ENCODE peak calls at places on chromosome 6, in four cellular contexts. U is GM20000, S is heart left ventricle, D is left lung. Q is an unnamed sample.

GRCh38 chr6:130796313-130796905 is 30.8 kb upstream of the SMLR1 start:
- DNase-seq in U (no peak), S (no peak), D (no peak), Q (no peak)

GRCh38 chr6:137536104-137536773 is 42.0 kb upstream of the OLIG3 start:
- DNase-seq in U (no peak), S (no peak), D (no peak), Q (no peak)

GRCh38 chr6:67292169-67292568 is 1342.9 kb upstream of the ADGRB3 start:
- DNase-seq in U (no peak), S (no peak), D (no peak), Q (no peak)

GRCh38 chr6:94443701-94444100 is 1024.3 kb upstream of the EPHA7 start:
- DNase-seq in U (no peak), S (no peak), D (no peak), Q (no peak)

GRCh38 chr6:125974214-125974866 is 12.0 kb upstream of the TRMT11 start:
- DNase-seq in U (peak; percentile 44), S (no peak), D (no peak), Q (no peak)

GRCh38 chr6:47737406-47737805 is 39.0 kb downstream of the ADGRF4 start:
- DNase-seq in U (no peak), S (no peak), D (no peak), Q (no peak)

GRCh38 chr6:35521235-35521634 is 8.5 kb upstream of the TULP1 start:
- DNase-seq in U (no peak), S (no peak), D (no peak), Q (no peak)

GRCh38 chr6:159193923-159194322 is 24.7 kb downstream of the FNDC1 start:
- DNase-seq in U (no peak), S (no peak), D (no peak), Q (no peak)

GRCh38 chr6:129276986-129277385 is 394.0 kb downstream of the LAMA2 start:
- DNase-seq in U (no peak), S (no peak), D (no peak), Q (no peak)

GRCh38 chr6:32752580-32752979 is 10.8 kb downstream of the HLA-DQB2 start:
- DNase-seq in U (no peak), S (no peak), D (no peak), Q (no peak)

GRCh38 chr6:33439956-33440648 is 14.3 kb upstream of the ZBTB9 start:
- DNase-seq in U (no peak), S (no peak), D (no peak), Q (no peak)

GRCh38 chr6:33983109-33983475 is 162.8 kb downstream of the GRM4 start:
- DNase-seq in U (no peak), S (peak; percentile 34), D (no peak), Q (no peak)

Q was measured in Right ventricle myocardium inferior.